ENCODE peak calls at places on chromosomes 13 and 19, in nine cellular contexts. One of them, this sample, is unnamed.

GRCh38 chr19:42091300-42092266 is 15.6 kb downstream of the ZNF574 start:
- DNase-seq in mucosa of gallbladder: no peak
- DNase-seq in fibroblast of lung: no peak
- DNase-seq in astrocyte: no peak
- DNase-seq in ureter: no peak
- DNase-seq in stimulated activated CD4-positive, alpha-beta T cell treated with anti-CD3 and anti-CD28 coated beads, TNF-alpha, amount 100 ng/mL, for 4 hours: no peak
- DNase-seq in RPMI7951: peak; percentile 52
- DNase-seq in smooth muscle cell of the brain vasculature: no peak
- DNase-seq in NCI-H748 treated with DMSO at 0.1 percent for 48 hours: no peak
- DNase-seq in this sample: no peak

GRCh38 chr19:17441241-17442135 is 7.0 kb downstream of the TMEM221 start:
- DNase-seq in mucosa of gallbladder: no peak
- DNase-seq in fibroblast of lung: peak; percentile 71
- DNase-seq in astrocyte: peak; percentile 68
- DNase-seq in ureter: no peak
- DNase-seq in stimulated activated CD4-positive, alpha-beta T cell treated with anti-CD3 and anti-CD28 coated beads, TNF-alpha, amount 100 ng/mL, for 4 hours: no peak
- DNase-seq in RPMI7951: peak; percentile 40
- DNase-seq in smooth muscle cell of the brain vasculature: no peak
- DNase-seq in NCI-H748 treated with DMSO at 0.1 percent for 48 hours: no peak
- DNase-seq in this sample: no peak

GRCh38 chr13:32233062-32233461 is 82.1 kb downstream of the ZAR1L start:
- DNase-seq in mucosa of gallbladder: no peak
- DNase-seq in fibroblast of lung: no peak
- DNase-seq in astrocyte: no peak
- DNase-seq in ureter: no peak
- DNase-seq in stimulated activated CD4-positive, alpha-beta T cell treated with anti-CD3 and anti-CD28 coated beads, TNF-alpha, amount 100 ng/mL, for 4 hours: no peak
- DNase-seq in RPMI7951: no peak
- DNase-seq in smooth muscle cell of the brain vasculature: no peak
- DNase-seq in NCI-H748 treated with DMSO at 0.1 percent for 48 hours: no peak
- DNase-seq in this sample: no peak

GRCh38 chr19:46159893-46160775 is 12.1 kb downstream of the IGFL2 start:
- DNase-seq in mucosa of gallbladder: no peak
- DNase-seq in fibroblast of lung: no peak
- DNase-seq in astrocyte: no peak
- DNase-seq in ureter: no peak
- DNase-seq in stimulated activated CD4-positive, alpha-beta T cell treated with anti-CD3 and anti-CD28 coated beads, TNF-alpha, amount 100 ng/mL, for 4 hours: no peak
- DNase-seq in RPMI7951: no peak
- DNase-seq in smooth muscle cell of the brain vasculature: no peak
- DNase-seq in NCI-H748 treated with DMSO at 0.1 percent for 48 hours: no peak
- DNase-seq in this sample: no peak

GRCh38 chr13:34655554-34655953 is 286.5 kb upstream of the NBEA start:
- DNase-seq in mucosa of gallbladder: no peak
- DNase-seq in fibroblast of lung: no peak
- DNase-seq in astrocyte: no peak
- DNase-seq in ureter: no peak
- DNase-seq in stimulated activated CD4-positive, alpha-beta T cell treated with anti-CD3 and anti-CD28 coated beads, TNF-alpha, amount 100 ng/mL, for 4 hours: no peak
- DNase-seq in RPMI7951: no peak
- DNase-seq in smooth muscle cell of the brain vasculature: no peak
- DNase-seq in NCI-H748 treated with DMSO at 0.1 percent for 48 hours: no peak
- DNase-seq in this sample: no peak

GRCh38 chr13:112972867-112973576 is 4.0 kb downstream of the MCF2L start:
- DNase-seq in mucosa of gallbladder: no peak
- DNase-seq in fibroblast of lung: no peak
- DNase-seq in astrocyte: no peak
- DNase-seq in ureter: no peak
- DNase-seq in stimulated activated CD4-positive, alpha-beta T cell treated with anti-CD3 and anti-CD28 coated beads, TNF-alpha, amount 100 ng/mL, for 4 hours: no peak
- DNase-seq in RPMI7951: no peak
- DNase-seq in smooth muscle cell of the brain vasculature: no peak
- DNase-seq in NCI-H748 treated with DMSO at 0.1 percent for 48 hours: peak; percentile 58
- DNase-seq in this sample: no peak

GRCh38 chr19:49811328-49811727 is 1.8 kb downstream of the FUZ start:
- DNase-seq in mucosa of gallbladder: no peak
- DNase-seq in fibroblast of lung: no peak
- DNase-seq in astrocyte: no peak
- DNase-seq in ureter: no peak
- DNase-seq in stimulated activated CD4-positive, alpha-beta T cell treated with anti-CD3 and anti-CD28 coated beads, TNF-alpha, amount 100 ng/mL, for 4 hours: no peak
- DNase-seq in RPMI7951: no peak
- DNase-seq in smooth muscle cell of the brain vasculature: no peak
- DNase-seq in NCI-H748 treated with DMSO at 0.1 percent for 48 hours: no peak
- DNase-seq in this sample: no peak

GRCh38 chr19:6229951-6230712 is 49.6 kb downstream of the MLLT1 start:
- DNase-seq in mucosa of gallbladder: no peak
- DNase-seq in fibroblast of lung: no peak
- DNase-seq in astrocyte: no peak
- DNase-seq in ureter: no peak
- DNase-seq in stimulated activated CD4-positive, alpha-beta T cell treated with anti-CD3 and anti-CD28 coated beads, TNF-alpha, amount 100 ng/mL, for 4 hours: no peak
- DNase-seq in RPMI7951: no peak
- DNase-seq in smooth muscle cell of the brain vasculature: no peak
- DNase-seq in NCI-H748 treated with DMSO at 0.1 percent for 48 hours: no peak
- DNase-seq in this sample: no peak

GRCh38 chr13:38624822-38625221 is 62.1 kb upstream of the FREM2 start:
- DNase-seq in mucosa of gallbladder: no peak
- DNase-seq in fibroblast of lung: no peak
- DNase-seq in astrocyte: no peak
- DNase-seq in ureter: no peak
- DNase-seq in stimulated activated CD4-positive, alpha-beta T cell treated with anti-CD3 and anti-CD28 coated beads, TNF-alpha, amount 100 ng/mL, for 4 hours: no peak
- DNase-seq in RPMI7951: no peak
- DNase-seq in smooth muscle cell of the brain vasculature: no peak
- DNase-seq in NCI-H748 treated with DMSO at 0.1 percent for 48 hours: peak; percentile 86
- DNase-seq in this sample: no peak

GRCh38 chr13:29721766-29722165 is 126.3 kb upstream of the SLC7A1 start:
- DNase-seq in mucosa of gallbladder: no peak
- DNase-seq in fibroblast of lung: no peak
- DNase-seq in astrocyte: no peak
- DNase-seq in ureter: no peak
- DNase-seq in stimulated activated CD4-positive, alpha-beta T cell treated with anti-CD3 and anti-CD28 coated beads, TNF-alpha, amount 100 ng/mL, for 4 hours: no peak
- DNase-seq in RPMI7951: no peak
- DNase-seq in smooth muscle cell of the brain vasculature: no peak
- DNase-seq in NCI-H748 treated with DMSO at 0.1 percent for 48 hours: no peak
- DNase-seq in this sample: no peak

GRCh38 chr13:108190897-108191296 is 24.4 kb downstream of the LIG4 start:
- DNase-seq in mucosa of gallbladder: no peak
- DNase-seq in fibroblast of lung: no peak
- DNase-seq in astrocyte: no peak
- DNase-seq in ureter: no peak
- DNase-seq in stimulated activated CD4-positive, alpha-beta T cell treated with anti-CD3 and anti-CD28 coated beads, TNF-alpha, amount 100 ng/mL, for 4 hours: no peak
- DNase-seq in RPMI7951: no peak
- DNase-seq in smooth muscle cell of the brain vasculature: no peak
- DNase-seq in NCI-H748 treated with DMSO at 0.1 percent for 48 hours: no peak
- DNase-seq in this sample: no peak

GRCh38 chr19:752652-753517 is 2.0 kb downstream of the MISP start:
- DNase-seq in mucosa of gallbladder: peak; percentile 77
- DNase-seq in fibroblast of lung: peak; percentile 84
- DNase-seq in astrocyte: peak; percentile 79
- DNase-seq in ureter: peak; percentile 73
- DNase-seq in stimulated activated CD4-positive, alpha-beta T cell treated with anti-CD3 and anti-CD28 coated beads, TNF-alpha, amount 100 ng/mL, for 4 hours: no peak
- DNase-seq in RPMI7951: peak; percentile 91
- DNase-seq in smooth muscle cell of the brain vasculature: peak; percentile 75
- DNase-seq in NCI-H748 treated with DMSO at 0.1 percent for 48 hours: no peak
- DNase-seq in this sample: peak; percentile 95

This sample was measured in brain pericyte.